ENCODE peak calls at places on chromosome 1, in nine cellular contexts. H is smooth muscle cell of the brain vasculature, G is HEK293T, X is EL, B is AG04450, P is AG10803, L is HS-27A, O is DMS153, F is RCC 7860. Y is an unnamed sample.

GRCh38 chr1:80059940-80060339 is 1053.4 kb upstream of the ADGRL4 start:
- DNase-seq in H (no peak), G (no peak), X (no peak), B (no peak), P (no peak), L (no peak), O (no peak), F (no peak), Y (no peak)

GRCh38 chr1:182927693-182928433 is 25.1 kb downstream of the SHCBP1L start:
- DNase-seq in H (no peak), G (no peak), X (no peak), B (no peak), P (no peak), L (no peak), O (no peak), F (no peak), Y (no peak)

GRCh38 chr1:234956821-234957329 is 171.8 kb downstream of the TOMM20 start:
- DNase-seq in H (no peak), G (no peak), X (no peak), B (no peak), P (no peak), L (no peak), O (no peak), F (peak; percentile 46), Y (peak; percentile 46)

GRCh38 chr1:222777977-222778376 is 36.9 kb upstream of the DISP1 start:
- DNase-seq in H (no peak), G (no peak), X (no peak), B (no peak), P (peak; percentile 18), L (no peak), O (peak; percentile 74), F (no peak), Y (peak; percentile 4)

GRCh38 chr1:201385299-201385891 is 7.9 kb upstream of the TNNT2 start:
- DNase-seq in H (no peak), G (peak; percentile 84), X (peak; percentile 49), B (no peak), P (peak; percentile 5), L (peak; percentile 19), O (peak; percentile 94), F (peak; percentile 66), Y (no peak)

GRCh38 chr1:58063095-58063494 is 483.4 kb downstream of the OMA1 start:
- DNase-seq in H (no peak), G (no peak), X (peak; percentile 2), B (no peak), P (no peak), L (no peak), O (no peak), F (no peak), Y (no peak)

GRCh38 chr1:10795305-10796021 is 983 bp downstream of the CASZ1 start:
- DNase-seq in H (no peak), G (no peak), X (peak; percentile 21), B (no peak), P (no peak), L (no peak), O (no peak), F (no peak), Y (peak; percentile 46)

GRCh38 chr1:228336308-228337030 is 70.2 kb downstream of the TRIM11 start:
- DNase-seq in H (no peak), G (no peak), X (peak; percentile 10), B (no peak), P (no peak), L (no peak), O (no peak), F (no peak), Y (no peak)

GRCh38 chr1:51313268-51313852 is 17.0 kb downstream of the TTC39A start:
- DNase-seq in H (no peak), G (peak; percentile 31), X (peak; percentile 23), B (no peak), P (no peak), L (no peak), O (no peak), F (peak; percentile 11), Y (no peak)

GRCh38 chr1:204630460-204630905 is 55.1 kb downstream of the LRRN2 start:
- DNase-seq in H (no peak), G (no peak), X (no peak), B (no peak), P (no peak), L (no peak), O (no peak), F (no peak), Y (no peak)

GRCh38 chr1:40309374-40310128 is 7.5 kb downstream of the COL9A2 start:
- DNase-seq in H (no peak), G (peak; percentile 2), X (no peak), B (no peak), P (no peak), L (no peak), O (no peak), F (no peak), Y (no peak)

GRCh38 chr1:39081266-39082139 is 55.4 kb downstream of the NDUFS5 start:
- DNase-seq in H (no peak), G (peak; percentile 49), X (peak; percentile 48), B (no peak), P (no peak), L (no peak), O (no peak), F (no peak), Y (peak; percentile 18)

GRCh38 chr1:38006008-38006828 is 904 bp upstream of the FHL3 start:
- DNase-seq in H (no peak), G (no peak), X (no peak), B (no peak), P (no peak), L (no peak), O (no peak), F (no peak), Y (no peak)

GRCh38 chr1:214337015-214337414 is 56.1 kb downstream of the SMYD2 start:
- DNase-seq in H (no peak), G (no peak), X (no peak), B (no peak), P (no peak), L (no peak), O (no peak), F (no peak), Y (no peak)

GRCh38 chr1:94068096-94068830 is 52.7 kb downstream of the ABCA4 start:
- DNase-seq in H (no peak), G (no peak), X (peak; percentile 64), B (no peak), P (no peak), L (peak; percentile 39), O (no peak), F (peak; percentile 90), Y (no peak)

GRCh38 chr1:205262706-205263105 is 35.0 kb downstream of the TMCC2 start:
- DNase-seq in H (no peak), G (no peak), X (no peak), B (no peak), P (no peak), L (no peak), O (no peak), F (peak; percentile 33), Y (no peak)

GRCh38 chr1:226292874-226293552 is 16.0 kb downstream of the LIN9 start:
- DNase-seq in H (no peak), G (no peak), X (no peak), B (no peak), P (no peak), L (no peak), O (no peak), F (no peak), Y (no peak)

GRCh38 chr1:162997499-162998285 is 71.5 kb upstream of the RGS4 start:
- DNase-seq in H (no peak), G (no peak), X (peak; percentile 59), B (no peak), P (peak; percentile 73), L (no peak), O (no peak), F (no peak), Y (no peak)

GRCh38 chr1:232899839-232900238 is 50.6 kb upstream of the NTPCR start:
- DNase-seq in H (no peak), G (no peak), X (no peak), B (no peak), P (no peak), L (no peak), O (no peak), F (no peak), Y (no peak)

GRCh38 chr1:207918571-207918970 is 7.6 kb upstream of the CD34 start:
- DNase-seq in H (no peak), G (no peak), X (no peak), B (no peak), P (no peak), L (no peak), O (no peak), F (no peak), Y (no peak)

GRCh38 chr1:177122461-177122860 is 42.1 kb downstream of the ASTN1 start:
- DNase-seq in H (no peak), G (no peak), X (no peak), B (no peak), P (no peak), L (no peak), O (no peak), F (no peak), Y (peak; percentile 39)

GRCh38 chr1:231045318-231045717 is 5.3 kb upstream of the FAM89A start:
- DNase-seq in H (no peak), G (no peak), X (no peak), B (no peak), P (no peak), L (no peak), O (peak; percentile 13), F (no peak), Y (no peak)

GRCh38 chr1:210695041-210695440 is 366.3 kb downstream of the HHAT start:
- DNase-seq in H (no peak), G (no peak), X (no peak), B (no peak), P (no peak), L (no peak), O (no peak), F (peak; percentile 42), Y (no peak)

GRCh38 chr1:67463298-67463960 is 33.2 kb upstream of the SERBP1 start:
- DNase-seq in H (no peak), G (no peak), X (no peak), B (no peak), P (no peak), L (no peak), O (peak; percentile 83), F (no peak), Y (peak; percentile 94)

GRCh38 chr1:30117685-30118084 is 605.7 kb downstream of the MATN1 start:
- DNase-seq in H (no peak), G (no peak), X (no peak), B (no peak), P (no peak), L (no peak), O (no peak), F (no peak), Y (no peak)

GRCh38 chr1:169491845-169492281 is 6.1 kb upstream of the SLC19A2 start:
- DNase-seq in H (no peak), G (no peak), X (no peak), B (no peak), P (no peak), L (no peak), O (no peak), F (no peak), Y (no peak)

GRCh38 chr1:108009603-108010195 is 44.7 kb upstream of the VAV3 start:
- DNase-seq in H (no peak), G (no peak), X (peak; percentile 19), B (no peak), P (peak; percentile 42), L (no peak), O (no peak), F (peak; percentile 58), Y (no peak)

Y was measured in DMS79 treated with DMSO at 0.1 percent for 48 hours.